ENCODE peak calls at places on chromosome 18, in nine cellular contexts. E, Z, Y, V, H, B, U, J and X are unnamed samples.

GRCh38 chr18:23718243-23718720 is 29.0 kb downstream of the LAMA3 start:
- DNase-seq in E (peak; percentile 67), Z (peak; percentile 79), Y (no peak), V (no peak), H (no peak), B (no peak), U (no peak), J (no peak), X (peak; percentile 73)

GRCh38 chr18:40210696-40211095 is 1744.3 kb upstream of the PIK3C3 start:
- DNase-seq in E (no peak), Z (no peak), Y (no peak), V (no peak), H (no peak), B (no peak), U (no peak), J (no peak), X (no peak)

GRCh38 chr18:50079571-50080295 is 115.2 kb downstream of the MYO5B start:
- DNase-seq in E (no peak), Z (no peak), Y (no peak), V (no peak), H (peak; percentile 67), B (no peak), U (no peak), J (peak; percentile 69), X (no peak)

GRCh38 chr18:31206787-31207381 is 44.2 kb upstream of the DSC1 start:
- DNase-seq in E (no peak), Z (no peak), Y (no peak), V (no peak), H (no peak), B (peak; percentile 5), U (peak; percentile 13), J (no peak), X (no peak)

GRCh38 chr18:10748641-10749040 is 222.8 kb downstream of the NAPG start:
- DNase-seq in E (no peak), Z (peak; percentile 4), Y (no peak), V (no peak), H (no peak), B (no peak), U (no peak), J (no peak), X (no peak)

GRCh38 chr18:13680612-13681011 is 45.7 kb downstream of the FAM210A start:
- DNase-seq in E (no peak), Z (no peak), Y (no peak), V (peak; percentile 23), H (no peak), B (peak; percentile 44), U (no peak), J (peak; percentile 42), X (no peak)

GRCh38 chr18:75213610-75214009 is 3.0 kb downstream of the TSHZ1 start:
- DNase-seq in E (no peak), Z (peak; percentile 82), Y (no peak), V (no peak), H (peak; percentile 72), B (peak; percentile 21), U (no peak), J (no peak), X (peak; percentile 63)

GRCh38 chr18:36649205-36649604 is 179.6 kb downstream of the TPGS2 start:
- DNase-seq in E (no peak), Z (no peak), Y (no peak), V (no peak), H (no peak), B (no peak), U (no peak), J (no peak), X (no peak)

GRCh38 chr18:32595735-32596134 is 125.1 kb upstream of the GAREM1 start:
- DNase-seq in E (no peak), Z (no peak), Y (no peak), V (no peak), H (no peak), B (no peak), U (no peak), J (no peak), X (no peak)